ENCODE peak calls at places on chromosomes 13 and 19, in nine cellular contexts. Q, W, C, Z, J, X, V, E and R are unnamed samples.

GRCh38 chr13:113895436-113895835 is 31.6 kb upstream of the GAS6 start:
- DNase-seq in Q (no peak), W (peak; percentile 34), C (no peak), Z (no peak), J (no peak), X (no peak), V (no peak), E (no peak), R (no peak)

GRCh38 chr19:5349041-5349440 is 8.4 kb upstream of the PTPRS start:
- DNase-seq in Q (no peak), W (no peak), C (no peak), Z (no peak), J (no peak), X (no peak), V (no peak), E (no peak), R (no peak)

GRCh38 chr19:18982669-18983068 is 41.7 kb upstream of the HOMER3 start:
- DNase-seq in Q (no peak), W (no peak), C (no peak), Z (no peak), J (no peak), X (no peak), V (no peak), E (no peak), R (no peak)

GRCh38 chr19:642755-643727 is 3.4 kb downstream of the FGF22 start:
- DNase-seq in Q (no peak), W (no peak), C (no peak), Z (no peak), J (peak; percentile 8), X (no peak), V (no peak), E (no peak), R (no peak)

GRCh38 chr19:42396248-42396541 is 6.1 kb upstream of the CNFN start:
- DNase-seq in Q (no peak), W (no peak), C (no peak), Z (no peak), J (no peak), X (no peak), V (no peak), E (no peak), R (peak; percentile 37)

GRCh38 chr19:12783226-12783848 is 7.9 kb upstream of the JUNB start:
- DNase-seq in Q (no peak), W (no peak), C (no peak), Z (no peak), J (no peak), X (no peak), V (peak; percentile 20), E (no peak), R (no peak)

GRCh38 chr13:46908511-46908910 is 11.7 kb upstream of the HTR2A start:
- DNase-seq in Q (no peak), W (peak; percentile 19), C (no peak), Z (no peak), J (no peak), X (peak; percentile 34), V (no peak), E (no peak), R (no peak)

GRCh38 chr13:33328691-33329090 is 43.1 kb upstream of the STARD13 start:
- DNase-seq in Q (no peak), W (no peak), C (no peak), Z (no peak), J (no peak), X (no peak), V (no peak), E (no peak), R (no peak)

GRCh38 chr19:18700501-18701249 is 17.2 kb downstream of the CRTC1 start:
- DNase-seq in Q (no peak), W (peak; percentile 29), C (peak; percentile 90), Z (peak; percentile 93), J (peak; percentile 81), X (peak; percentile 67), V (peak; percentile 84), E (peak; percentile 74), R (peak; percentile 85)

GRCh38 chr19:8390617-8390981 is 439 bp downstream of the RAB11B start:
- DNase-seq in Q (peak; percentile 92), W (peak; percentile 89), C (peak; percentile 98), Z (peak; percentile 98), J (peak; percentile 96), X (peak; percentile 94), V (peak; percentile 98), E (peak; percentile 99), R (peak; percentile 97)

GRCh38 chr19:15292847-15293582 is 39.3 kb downstream of the BRD4 start:
- DNase-seq in Q (no peak), W (no peak), C (no peak), Z (no peak), J (no peak), X (no peak), V (no peak), E (no peak), R (peak; percentile 44)

GRCh38 chr13:21638319-21639282 is 32.3 kb upstream of the FGF9 start:
- DNase-seq in Q (no peak), W (peak; percentile 4), C (no peak), Z (no peak), J (no peak), X (no peak), V (no peak), E (no peak), R (no peak)

GRCh38 chr19:6720369-6721112 is at the start of gene C3:
- DNase-seq in Q (peak; percentile 83), W (peak; percentile 26), C (peak; percentile 83), Z (peak; percentile 32), J (peak; percentile 70), X (peak; percentile 44), V (no peak), E (no peak), R (peak; percentile 49)

GRCh38 chr13:50457430-50458393 is 385.8 kb downstream of the DLEU7 start:
- DNase-seq in Q (no peak), W (no peak), C (no peak), Z (no peak), J (peak; percentile 17), X (no peak), V (no peak), E (no peak), R (no peak)

GRCh38 chr13:74026753-74027152 is 107.5 kb downstream of the KLF12 start:
- DNase-seq in Q (no peak), W (peak; percentile 37), C (no peak), Z (peak; percentile 29), J (no peak), X (no peak), V (no peak), E (no peak), R (no peak)

GRCh38 chr13:83272076-83272475 is 610.2 kb downstream of the SLITRK1 start:
- DNase-seq in Q (no peak), W (no peak), C (no peak), Z (no peak), J (no peak), X (no peak), V (no peak), E (no peak), R (no peak)

GRCh38 chr13:76225815-76226489 is 589.8 kb downstream of the LMO7 start:
- DNase-seq in Q (no peak), W (peak; percentile 90), C (no peak), Z (no peak), J (peak; percentile 35), X (no peak), V (peak; percentile 18), E (no peak), R (peak; percentile 82)

GRCh38 chr19:10061717-10062310 is 24.3 kb upstream of the SHFL start:
- DNase-seq in Q (peak; percentile 54), W (no peak), C (no peak), Z (no peak), J (no peak), X (no peak), V (no peak), E (no peak), R (no peak)

GRCh38 chr13:38180100-38180499 is 169.6 kb upstream of the UFM1 start:
- DNase-seq in Q (no peak), W (peak; percentile 2), C (no peak), Z (no peak), J (no peak), X (no peak), V (no peak), E (no peak), R (no peak)

GRCh38 chr13:38176664-38177063 is 173.0 kb upstream of the UFM1 start:
- DNase-seq in Q (no peak), W (no peak), C (no peak), Z (no peak), J (no peak), X (no peak), V (no peak), E (no peak), R (no peak)

DNA sequence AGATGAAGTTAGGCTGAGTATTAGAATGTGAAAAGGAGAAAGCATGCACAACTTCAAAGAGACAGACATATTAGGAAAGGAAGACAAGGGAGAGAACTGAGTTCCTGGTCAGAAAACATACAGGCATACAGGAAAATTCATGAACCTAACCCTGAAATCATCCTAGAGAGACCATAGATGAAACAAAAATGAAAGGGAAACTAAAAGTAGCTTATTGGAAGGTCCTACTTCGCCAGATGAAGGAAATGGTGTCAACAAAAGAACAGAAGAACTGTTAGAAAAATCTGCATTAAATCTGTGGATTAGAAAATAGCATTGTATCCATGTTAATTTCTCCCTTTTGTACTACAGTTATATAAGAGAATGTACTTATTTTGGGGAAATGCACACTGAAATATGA is 169.0 kb upstream of the UFM1 start:
- DNase-seq in Q (no peak), W (no peak), C (no peak), Z (no peak), J (no peak), X (no peak), V (no peak), E (no peak), R (no peak)
- H3K27ac ChIP-seq in Q (peak overlapping the region; percentile 87), W (no peak overlapping the region), C (no peak overlapping the region), Z (no peak overlapping the region), J (no peak overlapping the region), X (no peak overlapping the region), V (no peak overlapping the region), E (no peak overlapping the region), R (no peak overlapping the region)

GRCh38 chr19:34363094-34363493 is 1.9 kb upstream of the GPI start:
- DNase-seq in Q (no peak), W (no peak), C (no peak), Z (no peak), J (no peak), X (no peak), V (no peak), E (no peak), R (no peak)
- H3K4me3 ChIP-seq in Q (no peak overlapping the region), W (no peak overlapping the region), C (no peak overlapping the region), Z (no peak overlapping the region), J (no peak overlapping the region), X (no peak overlapping the region), V (no peak overlapping the region), E (no peak overlapping the region), R (no peak overlapping the region)

DNA sequence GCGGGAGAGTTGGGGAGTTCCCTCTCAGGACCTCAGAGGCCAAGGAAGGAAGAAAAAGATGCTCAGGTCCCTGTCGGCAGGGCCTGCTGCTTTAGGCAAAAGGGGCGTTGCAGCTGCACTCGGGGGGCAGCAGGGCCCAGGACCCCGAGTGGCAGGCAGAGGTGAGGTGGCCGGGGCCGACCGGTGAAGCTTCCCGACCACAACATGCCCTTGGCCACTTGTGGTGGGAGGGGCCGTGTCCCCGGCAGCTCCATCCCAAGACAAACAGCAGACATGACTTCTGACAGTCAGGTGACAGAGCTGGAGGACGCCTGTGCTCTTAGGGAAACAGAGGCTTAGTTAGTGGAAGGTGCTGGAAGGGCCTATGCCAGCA is 24.5 kb downstream of the BTBD2 start:
- DNase-seq in Q (no peak), W (no peak), C (no peak), Z (no peak), J (no peak), X (no peak), V (no peak), E (peak; percentile 21), R (no peak)
- H3K4me1 ChIP-seq in Q (no peaks in the 10 kb centered on the region), W (no peaks in the 10 kb centered on the region), C (no peaks in the 10 kb centered on the region), Z (no peaks in the 10 kb centered on the region), J (no peaks in the 10 kb centered on the region), X (no peaks in the 10 kb centered on the region), V (no peaks in the 10 kb centered on the region), E (no peaks in the 10 kb centered on the region), R (no peaks in the 10 kb centered on the region)

GRCh38 chr19:32998722-32999121 is 26.7 kb downstream of the FAAP24 start:
- DNase-seq in Q (no peak), W (no peak), C (no peak), Z (no peak), J (no peak), X (no peak), V (no peak), E (no peak), R (no peak)
- H3K27ac ChIP-seq in Q (no peak overlapping the region), W (no peak overlapping the region), C (no peak overlapping the region), Z (no peak overlapping the region), J (no peak overlapping the region), X (no peak overlapping the region), V (no peak overlapping the region), E (no peak overlapping the region), R (no peak overlapping the region)